ENCODE peak calls at places on chromosomes 2 and 18, in four cellular contexts. One of them, this sample, is unnamed.

GRCh38 chr2:127226520-127227263 is 6.6 kb upstream of the CYP27C1 start:
- DNase-seq in K562: no peak
- DNase-seq in HCT116: peak; percentile 23
- DNase-seq in GM12878: peak; percentile 36
- DNase-seq in this sample: no peak

GRCh38 chr2:128606837-128607236 is 288.2 kb upstream of the HS6ST1 start:
- DNase-seq in GM12878: no peak
- DNase-seq in HCT116: no peak
- DNase-seq in K562: no peak
- DNase-seq in this sample: no peak

GRCh38 chr2:7089284-7089683 is 172.1 kb downstream of the RNF144A start:
- DNase-seq in HCT116: no peak
- DNase-seq in K562: no peak
- DNase-seq in GM12878: no peak
- DNase-seq in this sample: no peak

GRCh38 chr2:23916727-23917458 is 10.0 kb downstream of the ATAD2B start:
- DNase-seq in HCT116: no peak
- DNase-seq in K562: no peak
- DNase-seq in GM12878: no peak
- DNase-seq in this sample: no peak

GRCh38 chr2:237574894-237575868 is 8.8 kb downstream of the PRLH start:
- DNase-seq in K562: no peak
- DNase-seq in HCT116: peak; percentile 54
- DNase-seq in GM12878: no peak
- DNase-seq in this sample: peak; percentile 45

GRCh38 chr18:52869942-52870907 is 530.2 kb downstream of the DCC start:
- DNase-seq in K562: no peak
- DNase-seq in HCT116: no peak
- DNase-seq in GM12878: no peak
- DNase-seq in this sample: peak; percentile 54

GRCh38 chr18:34122724-34123334 is 101.9 kb downstream of the NOL4 start:
- DNase-seq in GM12878: peak; percentile 17
- DNase-seq in HCT116: peak; percentile 16
- DNase-seq in K562: peak; percentile 41
- DNase-seq in this sample: no peak

GRCh38 chr2:196205891-196206408 is 34.6 kb upstream of the STK17B start:
- DNase-seq in GM12878: no peak
- DNase-seq in HCT116: no peak
- DNase-seq in K562: no peak
- DNase-seq in this sample: no peak

GRCh38 chr18:13653746-13654455 is 72.5 kb downstream of the FAM210A start:
- DNase-seq in K562: no peak
- DNase-seq in GM12878: no peak
- DNase-seq in HCT116: no peak
- DNase-seq in this sample: no peak

GRCh38 chr2:43464546-43464945 is 131.3 kb downstream of the THADA start:
- DNase-seq in GM12878: no peak
- DNase-seq in HCT116: no peak
- DNase-seq in K562: no peak
- DNase-seq in this sample: no peak

GRCh38 chr18:56962322-56962721 is 184.6 kb upstream of the BOD1L2 start:
- DNase-seq in HCT116: no peak
- DNase-seq in GM12878: no peak
- DNase-seq in K562: no peak
- DNase-seq in this sample: no peak

GRCh38 chr2:139990646-139991335 is 1210.6 kb upstream of the NXPH2 start:
- DNase-seq in GM12878: no peak
- DNase-seq in K562: no peak
- DNase-seq in HCT116: no peak
- DNase-seq in this sample: no peak

GRCh38 chr2:81598437-81598836 is 1293.9 kb upstream of the LRRTM1 start:
- DNase-seq in K562: no peak
- DNase-seq in HCT116: peak; percentile 33
- DNase-seq in GM12878: no peak
- DNase-seq in this sample: no peak

GRCh38 chr2:31381601-31382000 is 32.9 kb downstream of the XDH start:
- DNase-seq in GM12878: no peak
- DNase-seq in K562: no peak
- DNase-seq in HCT116: no peak
- DNase-seq in this sample: no peak

GRCh38 chr2:46135230-46135555 is 162.0 kb upstream of the EPAS1 start:
- DNase-seq in GM12878: no peak
- DNase-seq in HCT116: no peak
- DNase-seq in K562: no peak
- DNase-seq in this sample: no peak

GRCh38 chr18:9133225-9133624 is 3.4 kb upstream of the ANKRD12 start:
- DNase-seq in GM12878: no peak
- DNase-seq in K562: no peak
- DNase-seq in HCT116: no peak
- DNase-seq in this sample: no peak

GRCh38 chr2:221997100-221997499 is 301.7 kb downstream of the PAX3 start:
- DNase-seq in GM12878: no peak
- DNase-seq in HCT116: peak; percentile 43
- DNase-seq in K562: no peak
- DNase-seq in this sample: no peak

GRCh38 chr2:85777441-85777861 is 23.7 kb downstream of the ATOH8 start:
- DNase-seq in HCT116: no peak
- DNase-seq in K562: no peak
- DNase-seq in GM12878: no peak
- DNase-seq in this sample: no peak

GRCh38 chr2:30074023-30074422 is 72.8 kb upstream of the YPEL5 start:
- DNase-seq in HCT116: no peak
- DNase-seq in K562: no peak
- DNase-seq in GM12878: no peak
- DNase-seq in this sample: no peak

GRCh38 chr18:33277431-33277830 is 163.1 kb downstream of the CCDC178 start:
- DNase-seq in K562: no peak
- DNase-seq in HCT116: no peak
- DNase-seq in GM12878: no peak
- DNase-seq in this sample: no peak

GRCh38 chr18:37334494-37335125 is 231.0 kb downstream of the CELF4 start:
- DNase-seq in GM12878: no peak
- DNase-seq in HCT116: no peak
- DNase-seq in K562: no peak
- DNase-seq in this sample: no peak

GRCh38 chr2:230738391-230738811 is 25.8 kb downstream of the CAB39 start:
- DNase-seq in GM12878: no peak
- DNase-seq in K562: no peak
- DNase-seq in HCT116: no peak
- DNase-seq in this sample: no peak

GRCh38 chr2:908568-908967 is 42.1 kb upstream of the SNTG2 start:
- DNase-seq in GM12878: no peak
- DNase-seq in K562: no peak
- DNase-seq in HCT116: no peak
- DNase-seq in this sample: no peak

GRCh38 chr18:68263481-68263880 is 451.4 kb downstream of the TMX3 start:
- DNase-seq in GM12878: no peak
- DNase-seq in HCT116: no peak
- DNase-seq in K562: no peak
- DNase-seq in this sample: no peak

GRCh38 chr2:10447300-10448207 is 573 bp downstream of the ODC1 start:
- DNase-seq in GM12878: peak; percentile 15
- DNase-seq in HCT116: no peak
- DNase-seq in K562: peak; percentile 80
- DNase-seq in this sample: no peak

GRCh38 chr18:67650661-67651060 is 134.1 kb upstream of the DSEL start:
- DNase-seq in K562: no peak
- DNase-seq in HCT116: no peak
- DNase-seq in GM12878: no peak
- DNase-seq in this sample: no peak

GRCh38 chr2:95282458-95282857 is 8.2 kb downstream of the PROM2 start:
- DNase-seq in GM12878: no peak
- DNase-seq in HCT116: no peak
- DNase-seq in K562: no peak
- DNase-seq in this sample: no peak

GRCh38 chr18:13463526-13463925 is 245.0 kb downstream of the LDLRAD4 start:
- DNase-seq in GM12878: no peak
- DNase-seq in HCT116: no peak
- DNase-seq in K562: no peak
- DNase-seq in this sample: no peak

GRCh38 chr2:228048838-228049490 is 132.5 kb downstream of the SPHKAP start:
- DNase-seq in K562: peak; percentile 5
- DNase-seq in GM12878: no peak
- DNase-seq in HCT116: peak; percentile 61
- DNase-seq in this sample: peak; percentile 31

GRCh38 chr2:203580846-203581245 is 45.7 kb upstream of the RAPH1 start:
- DNase-seq in K562: no peak
- DNase-seq in HCT116: no peak
- DNase-seq in GM12878: no peak
- DNase-seq in this sample: no peak

GRCh38 chr2:11572996-11573395 is 39.2 kb downstream of the GREB1 start:
- DNase-seq in K562: no peak
- DNase-seq in GM12878: no peak
- DNase-seq in HCT116: no peak
- DNase-seq in this sample: no peak

GRCh38 chr18:55685638-55686037 is 97.6 kb upstream of the TCF4 start:
- DNase-seq in K562: no peak
- DNase-seq in HCT116: no peak
- DNase-seq in GM12878: no peak
- DNase-seq in this sample: no peak

GRCh38 chr2:231452799-231453508 is 11.3 kb downstream of the NCL start:
- DNase-seq in K562: no peak
- DNase-seq in GM12878: no peak
- DNase-seq in HCT116: no peak
- DNase-seq in this sample: no peak

GRCh38 chr18:74342416-74343043 is 26.9 kb downstream of the C18orf63 start:
- DNase-seq in HCT116: peak; percentile 51
- DNase-seq in K562: no peak
- DNase-seq in GM12878: no peak
- DNase-seq in this sample: no peak

GRCh38 chr2:158006961-158007664 is 94.6 kb upstream of the UPP2 start:
- DNase-seq in K562: no peak
- DNase-seq in GM12878: no peak
- DNase-seq in HCT116: no peak
- DNase-seq in this sample: no peak

GRCh38 chr18:51852661-51853060 is 487.3 kb upstream of the DCC start:
- DNase-seq in K562: no peak
- DNase-seq in GM12878: no peak
- DNase-seq in HCT116: no peak
- DNase-seq in this sample: no peak

GRCh38 chr18:12886498-12887126 is 2.6 kb upstream of the PTPN2 start:
- DNase-seq in K562: no peak
- DNase-seq in HCT116: no peak
- DNase-seq in GM12878: no peak
- DNase-seq in this sample: no peak

GRCh38 chr2:17643031-17643615 is 102.6 kb downstream of the VSNL1 start:
- DNase-seq in GM12878: no peak
- DNase-seq in K562: peak; percentile 57
- DNase-seq in HCT116: peak; percentile 78
- DNase-seq in this sample: no peak

GRCh38 chr2:71833855-71834554 is 313.7 kb downstream of the CYP26B1 start:
- DNase-seq in K562: no peak
- DNase-seq in GM12878: no peak
- DNase-seq in HCT116: no peak
- DNase-seq in this sample: no peak
- TF ChIP-seq SRF in K562: no peak
- TF ChIP-seq SRF in GM12878: no peak
- TF ChIP-seq SRF in HCT116: no peak
- TF ChIP-seq SRF in this sample: no peak

GRCh38 chr2:167928434-167928833 is 319.0 kb downstream of the STK39 start:
- DNase-seq in HCT116: no peak
- DNase-seq in K562: no peak
- DNase-seq in GM12878: no peak
- DNase-seq in this sample: no peak

GRCh38 chr2:167929461-167929860 is 317.9 kb downstream of the STK39 start:
- DNase-seq in HCT116: no peak
- DNase-seq in K562: no peak
- DNase-seq in GM12878: no peak
- DNase-seq in this sample: no peak

GRCh38 chr2:167924556-167924955 is 322.8 kb downstream of the STK39 start:
- DNase-seq in GM12878: no peak
- DNase-seq in HCT116: no peak
- DNase-seq in K562: no peak
- DNase-seq in this sample: no peak

DNA sequence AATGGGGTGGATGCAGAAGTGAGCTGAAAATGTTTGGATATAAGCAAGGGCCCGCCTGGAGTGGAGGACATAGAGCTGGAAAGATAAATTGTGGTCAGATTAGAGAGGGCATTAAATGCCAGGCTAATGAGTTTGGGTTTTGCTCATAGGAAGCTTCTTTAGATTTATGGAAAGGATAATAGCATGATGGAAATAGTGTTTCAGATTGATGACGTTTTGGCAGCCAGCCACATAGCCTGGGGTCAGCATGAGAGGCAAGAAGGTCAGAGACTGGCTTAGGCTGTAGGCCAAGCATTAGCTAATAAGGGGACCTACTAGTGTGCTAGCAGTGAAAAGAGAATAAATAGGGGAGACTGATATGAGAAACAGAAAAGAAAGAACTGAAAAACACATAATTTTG is 321.6 kb downstream of the STK39 start:
- DNase-seq in GM12878: no peak
- DNase-seq in K562: no peak
- DNase-seq in HCT116: no peak
- DNase-seq in this sample: no peak
- TF ChIP-seq SRF in GM12878: no peak
- TF ChIP-seq SRF in K562: no peak
- TF ChIP-seq SRF in HCT116: no peak
- TF ChIP-seq SRF in this sample: no peak

DNA sequence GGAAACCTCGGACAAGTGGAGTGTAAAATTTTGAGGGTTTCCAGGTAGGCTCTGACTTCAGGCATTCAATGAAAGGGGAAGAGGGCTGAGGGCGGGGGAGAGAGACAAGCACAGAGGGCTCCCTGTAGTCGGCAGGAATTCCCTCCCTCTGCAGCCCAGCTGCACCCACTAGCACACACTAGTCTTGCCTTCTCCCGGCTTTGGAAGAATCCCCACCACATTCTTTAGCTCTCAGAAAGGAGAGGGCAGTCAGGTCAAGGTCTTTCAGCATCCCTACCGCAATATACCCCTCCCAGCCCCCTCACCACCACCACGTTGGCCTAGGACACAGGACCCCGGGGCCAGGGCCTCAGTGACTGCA is 9.7 kb upstream of the SATB2 start:
- DNase-seq in GM12878: no peak
- DNase-seq in K562: no peak
- DNase-seq in HCT116: no peak
- DNase-seq in this sample: no peak
- TF ChIP-seq SRF in GM12878: no peak
- TF ChIP-seq SRF in K562: no peak
- TF ChIP-seq SRF in HCT116: no peak
- TF ChIP-seq SRF in this sample: no peak

DNA sequence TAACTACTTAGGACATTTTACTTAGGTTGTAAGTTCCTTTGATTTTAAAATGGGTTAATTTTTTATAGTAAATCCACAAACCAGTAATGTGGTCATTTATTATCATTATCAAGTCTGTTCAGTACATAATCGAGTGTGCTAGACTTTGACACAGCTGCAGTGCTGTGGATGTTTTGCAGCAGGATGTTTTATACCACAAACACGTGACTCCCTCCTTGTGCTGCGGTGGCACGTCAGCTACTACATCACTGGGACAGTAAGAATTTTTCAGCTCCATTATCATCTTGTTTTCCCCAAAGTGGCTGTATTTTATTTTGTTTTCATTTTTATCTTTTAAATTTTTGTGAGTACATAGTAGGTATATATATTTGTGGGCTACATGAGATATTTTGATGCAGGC is 70.0 kb downstream of the ATP9B start:
- DNase-seq in HCT116: no peak
- DNase-seq in GM12878: no peak
- DNase-seq in K562: no peak
- DNase-seq in this sample: no peak
- TF ChIP-seq SRF in HCT116: no peak
- TF ChIP-seq SRF in GM12878: no peak
- TF ChIP-seq SRF in K562: no peak
- TF ChIP-seq SRF in this sample: no peak